ENCODE peak calls at places on chromosome 14, in five cellular contexts. S, F, T, B and E are unnamed samples.
A peak's percentile ranks its signal among the peaks of the same experiment; 100 is the strongest.

GRCh38 chr14:55881577-55882241 is 236.5 kb upstream of the PELI2 start:
- DNase-seq in S (no peak), F (no peak), T (no peak), B (no peak), E (peak; percentile 41)

GRCh38 chr14:105532111-105532623 is 5.8 kb downstream of the TMEM121 start:
- DNase-seq in S (no peak), F (no peak), T (no peak), B (no peak), E (no peak)

GRCh38 chr14:105864116-105864515 is 337.7 kb downstream of the TMEM121 start:
- DNase-seq in S (peak; percentile 19), F (no peak), T (no peak), B (no peak), E (no peak)

GRCh38 chr14:102280376-102280962 is 24.5 kb downstream of the MOK start:
- DNase-seq in S (no peak), F (peak; percentile 68), T (no peak), B (no peak), E (no peak)

GRCh38 chr14:76742961-76743360 is 18.3 kb upstream of the VASH1 start:
- DNase-seq in S (no peak), F (no peak), T (no peak), B (no peak), E (no peak)

GRCh38 chr14:59769586-59769985 is 101.0 kb downstream of the RTN1 start:
- DNase-seq in S (no peak), F (no peak), T (no peak), B (no peak), E (no peak)

GRCh38 chr14:101603096-101603495 is 41.8 kb downstream of the DIO3 start:
- DNase-seq in S (no peak), F (no peak), T (no peak), B (no peak), E (no peak)

GRCh38 chr14:55194656-55195355 is 3.4 kb upstream of the DLGAP5 start:
- DNase-seq in S (no peak), F (no peak), T (no peak), B (no peak), E (no peak)

GRCh38 chr14:61472801-61473376 is 151.5 kb downstream of the PRKCH start:
- DNase-seq in S (no peak), F (no peak), T (no peak), B (no peak), E (no peak)